ENCODE peak calls at places on chromosomes 16 and 17, in ten cellular contexts. N, S, D, W, Z, A, F, O, C and U are unnamed samples.

GRCh38 chr17:62723842-62724241 is 84.3 kb downstream of the MARCHF10 start:
- DNase-seq in C (no peak), A (no peak), O (no peak), S (no peak), W (no peak), Z (peak), N (no peak), F (no peak), D (no peak), U (no peak)

GRCh38 chr17:78501241-78502036 is 75.8 kb downstream of the DNAH17 start:
- DNase-seq in A (no peak), D (no peak), C (no peak), Z (no peak), F (no peak), S (no peak), W (no peak), O (no peak), N (no peak), U (no peak)

GRCh38 chr16:20851601-20852000 is 45.3 kb downstream of the REXO5 start:
- DNase-seq in W (no peak), S (peak), Z (peak), O (peak), D (no peak), N (no peak), C (peak), A (no peak), F (peak), U (no peak)

GRCh38 chr17:74019860-74020259 is 183.6 kb upstream of the RPL38 start:
- DNase-seq in S (no peak), C (no peak), A (no peak), D (no peak), W (no peak), N (no peak), Z (no peak), F (no peak), O (no peak), U (no peak)

GRCh38 chr17:19337712-19338023 is 24.9 kb downstream of the B9D1 start:
- DNase-seq in N (no peak), W (no peak), Z (no peak), A (no peak), C (no peak), O (no peak), S (no peak), D (no peak), F (no peak), U (no peak)

GRCh38 chr17:28693866-28694265 is 17.8 kb downstream of the PROCA1 start:
- DNase-seq in S (no peak), W (no peak), N (no peak), Z (no peak), C (no peak), A (no peak), F (no peak), O (no peak), D (peak), U (no peak)

GRCh38 chr16:65845466-65846209 is 520.9 kb upstream of the CDH5 start:
- DNase-seq in C (no peak), F (peak), O (no peak), Z (peak), A (no peak), W (no peak), D (no peak), S (no peak), N (no peak), U (no peak)

GRCh38 chr16:66255647-66256046 is 110.8 kb upstream of the CDH5 start:
- DNase-seq in W (no peak), S (no peak), Z (no peak), A (no peak), O (no peak), C (no peak), N (no peak), D (no peak), F (no peak), U (no peak)

GRCh38 chr17:34999456-34999855 is 19.1 kb downstream of the LIG3 start:
- DNase-seq in A (no peak), O (no peak), D (no peak), F (no peak), Z (no peak), W (no peak), S (no peak), N (no peak), C (no peak), U (no peak)

GRCh38 chr16:67456383-67457140 is 24.4 kb downstream of the ATP6V0D1 start:
- DNase-seq in D (peak), A (no peak), N (no peak), S (no peak), Z (peak), O (no peak), W (no peak), C (no peak), F (no peak), U (no peak)

GRCh38 chr17:3865166-3865565 is 19.1 kb upstream of the NCBP3 start:
- DNase-seq in S (no peak), C (no peak), F (no peak), A (no peak), W (no peak), N (no peak), D (no peak), O (no peak), Z (peak), U (no peak)

GRCh38 chr17:51611585-51611984 is 351.2 kb downstream of the UTP18 start:
- DNase-seq in W (no peak), N (no peak), Z (no peak), C (no peak), A (no peak), D (no peak), O (no peak), S (no peak), F (no peak), U (no peak)

GRCh38 chr17:56109811-56110210 is 43.5 kb upstream of the ANKFN1 start:
- DNase-seq in N (no peak), A (no peak), F (no peak), W (no peak), D (no peak), C (no peak), Z (no peak), S (no peak), O (no peak), U (no peak)

GRCh38 chr16:83513006-83513755 is 294.6 kb upstream of the HSBP1 start:
- DNase-seq in W (no peak), N (no peak), S (peak), A (no peak), O (no peak), D (no peak), Z (peak), F (peak), C (no peak), U (no peak)

GRCh38 chr16:49456763-49457162 is 83.2 kb downstream of the C16orf78 start:
- DNase-seq in D (no peak), O (no peak), N (no peak), A (no peak), W (no peak), F (no peak), S (no peak), C (no peak), Z (no peak), U (no peak)

GRCh38 chr17:15659236-15659635 is 24.9 kb downstream of the TRIM16 start:
- DNase-seq in Z (no peak), O (no peak), S (no peak), W (no peak), A (no peak), D (no peak), F (no peak), N (no peak), C (no peak), U (no peak)

GRCh38 chr17:29592850-29593545 is at the start of gene ANKRD13B:
- DNase-seq in N (no peak), A (no peak), W (no peak), Z (peak), C (no peak), F (no peak), S (peak), D (peak), O (peak), U (peak)

GRCh38 chr17:79646721-79647455 is 36.0 kb upstream of the RBFOX3 start:
- DNase-seq in D (no peak), S (no peak), F (no peak), O (no peak), N (no peak), W (no peak), C (no peak), A (no peak), Z (no peak), U (no peak)

GRCh38 chr17:28953444-28954118 is 2.3 kb upstream of the PHF12 start:
- DNase-seq in F (peak), C (no peak), D (peak), O (peak), N (no peak), A (peak), S (peak), Z (peak), W (peak), U (peak)

GRCh38 chr17:76968707-76969597 is 100.7 kb downstream of the MGAT5B start:
- DNase-seq in W (peak), F (peak), Z (peak), S (no peak), N (peak), O (peak), A (no peak), C (no peak), D (peak), U (peak)

GRCh38 chr17:61833536-61834203 is 29.7 kb downstream of the BRIP1 start:
- DNase-seq in O (no peak), N (no peak), Z (peak), S (peak), D (no peak), A (no peak), C (no peak), W (no peak), F (peak), U (no peak)

GRCh38 chr16:87604572-87605135 is 2.3 kb downstream of the JPH3 start:
- DNase-seq in S (no peak), O (no peak), W (no peak), A (no peak), F (no peak), D (no peak), C (no peak), N (no peak), Z (no peak), U (no peak)

GRCh38 chr16:3920206-3920605 is 39.7 kb upstream of the CREBBP start:
- DNase-seq in F (no peak), N (no peak), Z (no peak), C (no peak), W (no peak), O (no peak), S (no peak), A (no peak), D (no peak), U (no peak)

GRCh38 chr16:3716831-3717234 is 491 bp downstream of the TRAP1 start:
- DNase-seq in F (peak), C (no peak), A (peak), D (peak), O (peak), N (no peak), Z (peak), S (no peak), W (peak), U (no peak)

GRCh38 chr16:75025766-75026165 is 26.9 kb downstream of the ZNRF1 start:
- DNase-seq in C (no peak), W (no peak), N (no peak), Z (peak), A (no peak), S (peak), F (no peak), O (no peak), D (no peak), U (no peak)

GRCh38 chr17:7060165-7060890 is 16.4 kb upstream of the SLC16A11 start:
- DNase-seq in S (peak), C (no peak), N (no peak), Z (no peak), W (no peak), F (peak), D (no peak), O (no peak), A (peak), U (no peak)

GRCh38 chr17:80704894-80705293 is 160.3 kb downstream of the RPTOR start:
- DNase-seq in N (no peak), A (no peak), F (no peak), Z (no peak), W (no peak), D (no peak), S (no peak), O (no peak), C (no peak), U (no peak)

GRCh38 chr17:36705651-36706436 is 104.5 kb downstream of the MRM1 start:
- DNase-seq in A (peak), C (no peak), S (peak), O (peak), F (peak), D (peak), N (peak), Z (peak), W (peak), U (peak)